ENCODE peak calls at places on chromosome 4, in four cellular contexts. T is K562, G is HL-60, A is GM12878. S is an unnamed sample.

GRCh38 chr4:52869656-52870055 is 7.5 kb downstream of the RASL11B start:
- DNase-seq in T (no peak), G (no peak), A (no peak), S (no peak)

GRCh38 chr4:39855909-39856512 is 121.7 kb downstream of the PDS5A start:
- DNase-seq in G (no peak), A (no peak), T (peak; percentile 6), S (no peak)

GRCh38 chr4:79609853-79610252 is 201.8 kb upstream of the GK2 start:
- DNase-seq in T (no peak), A (no peak), G (no peak), S (no peak)

GRCh38 chr4:113825272-113825671 is 63.7 kb upstream of the CAMK2D start:
- DNase-seq in A (peak; percentile 95), T (no peak), G (peak; percentile 5), S (no peak)

GRCh38 chr4:143768007-143768591 is 67.6 kb upstream of the FREM3 start:
- DNase-seq in A (no peak), G (no peak), T (no peak), S (no peak)

GRCh38 chr4:89995824-89996223 is 101.2 kb downstream of the MMRN1 start:
- DNase-seq in T (no peak), G (no peak), A (no peak), S (no peak)

GRCh38 chr4:185304944-185305690 is 90.6 kb downstream of the LRP2BP start:
- DNase-seq in A (peak; percentile 68), G (no peak), T (no peak), S (peak; percentile 12)

GRCh38 chr4:53541577-53542206 is 49.6 kb downstream of the LNX1 start:
- DNase-seq in T (no peak), G (no peak), A (no peak), S (no peak)

GRCh38 chr4:76784237-76784636 is 113.7 kb downstream of the SOWAHB start:
- DNase-seq in A (no peak), G (no peak), T (peak; percentile 30), S (no peak)

GRCh38 chr4:84582302-84582987 is 482 bp upstream of the CDS1 start:
- DNase-seq in T (peak; percentile 94), G (peak; percentile 63), A (no peak), S (no peak)

GRCh38 chr4:68375667-68376559 is 26.0 kb upstream of the YTHDC1 start:
- DNase-seq in A (no peak), T (peak; percentile 24), G (peak; percentile 55), S (peak; percentile 26)

GRCh38 chr4:4308800-4309441 is 18.9 kb downstream of the ZBTB49 start:
- DNase-seq in G (no peak), A (no peak), T (no peak), S (no peak)

GRCh38 chr4:168440442-168441264 is 39.6 kb downstream of the DDX60L start:
- DNase-seq in T (no peak), A (peak; percentile 21), G (no peak), S (no peak)

GRCh38 chr4:168857009-168857408 is 153.0 kb downstream of the CBR4 start:
- DNase-seq in T (no peak), G (no peak), A (no peak), S (no peak)

GRCh38 chr4:8033776-8034528 is 94.3 kb upstream of the AFAP1 start:
- DNase-seq in A (no peak), G (no peak), T (no peak), S (no peak)

GRCh38 chr4:78951862-78952472 is 12.7 kb upstream of the PAQR3 start:
- DNase-seq in A (no peak), G (peak; percentile 51), T (peak; percentile 60), S (peak; percentile 5)

GRCh38 chr4:124386163-124386562 is 326.4 kb downstream of the ANKRD50 start:
- DNase-seq in G (no peak), T (no peak), A (no peak), S (no peak)

GRCh38 chr4:28010543-28011235 is 1150.0 kb downstream of the STIM2 start:
- DNase-seq in G (no peak), T (no peak), A (no peak), S (no peak)

DNA sequence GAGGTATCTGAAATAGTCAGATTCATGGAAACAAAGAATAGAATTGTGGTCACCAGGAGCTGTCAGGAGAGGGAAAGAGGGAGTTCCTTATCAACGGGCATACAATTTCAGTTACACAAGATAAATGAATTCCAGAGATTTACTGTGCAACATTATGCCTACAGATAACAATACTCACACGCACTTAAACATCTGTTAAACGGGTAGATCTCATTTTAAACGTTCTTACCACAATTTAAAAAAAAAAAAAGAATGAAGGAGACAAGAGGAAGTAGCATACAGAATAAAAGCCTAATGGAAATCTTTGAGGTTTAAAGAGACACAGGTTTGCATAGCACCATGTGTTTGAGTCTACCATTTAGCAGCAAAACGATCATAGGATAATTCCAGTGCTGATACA is 298.0 kb downstream of the DKK2 start:
- DNase-seq in A (no peak), T (no peak), G (no peak), S (no peak)
- TF ChIP-seq POLR2AphosphoS5 in A (no peak), T (no peak), G (no peak), S (no peak)

GRCh38 chr4:86243750-86244149 is 116.1 kb downstream of the MAPK10 start:
- DNase-seq in T (no peak), A (no peak), G (no peak), S (no peak)
- TF ChIP-seq SPI1 in T (no peak), A (no peak), G (no peak), S (no peak)

GRCh38 chr4:108060686-108061321 is 71.1 kb downstream of the HADH start:
- DNase-seq in T (no peak), A (no peak), G (no peak), S (no peak)

GRCh38 chr4:108056418-108056817 is 66.7 kb downstream of the HADH start:
- DNase-seq in T (no peak), A (no peak), G (no peak), S (no peak)

GRCh38 chr4:108058685-108059440 is 69.2 kb downstream of the HADH start:
- DNase-seq in A (no peak), T (no peak), G (no peak), S (no peak)

GRCh38 chr4:108055787-108056186 is 66.1 kb downstream of the HADH start:
- DNase-seq in A (no peak), G (no peak), T (no peak), S (no peak)

GRCh38 chr4:108060164-108060563 is 70.5 kb downstream of the HADH start:
- DNase-seq in A (no peak), G (no peak), T (peak; percentile 35), S (no peak)
- TF ChIP-seq POLR2AphosphoS5 in A (no peak), G (no peak), T (no peak), S (no peak)

DNA sequence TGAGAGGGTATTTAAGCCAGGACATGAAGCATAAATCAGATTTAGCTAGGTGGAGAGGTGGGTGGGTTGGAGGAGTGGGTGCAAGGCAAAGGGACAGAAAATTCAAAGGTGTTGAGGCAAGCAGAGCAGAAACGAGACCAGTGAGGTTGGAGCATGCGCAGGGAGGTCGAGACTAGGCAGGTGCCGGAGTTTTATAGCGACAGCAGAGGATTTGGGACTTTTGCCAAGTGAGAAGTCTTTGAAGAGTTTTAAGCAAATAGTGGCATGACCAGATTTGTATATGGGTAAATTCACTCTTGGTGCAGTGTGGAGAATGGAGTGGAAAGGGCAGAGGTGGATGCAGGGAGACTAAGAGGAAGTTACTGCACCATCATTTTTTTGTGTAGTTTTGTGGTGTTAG is 107.0 kb upstream of the TLR2 start:
- DNase-seq in A (no peak), T (no peak), G (no peak), S (no peak)
- TF ChIP-seq SPI1 in A (no peak), T (no peak), G (no peak), S (no peak)

GRCh38 chr4:2831611-2832308 is 11.9 kb upstream of the ADD1 start:
- DNase-seq in G (no peak), T (no peak), A (no peak), S (peak; percentile 11)
- TF ChIP-seq POLR2AphosphoS5 in G (no peak), T (no peak), A (no peak), S (no peak)

GRCh38 chr4:129561886-129562285 is 465.9 kb downstream of the C4orf33 start:
- DNase-seq in A (no peak), G (no peak), T (no peak), S (no peak)
- TF ChIP-seq SPI1 in A (no peak), G (no peak), T (no peak), S (no peak)

DNA sequence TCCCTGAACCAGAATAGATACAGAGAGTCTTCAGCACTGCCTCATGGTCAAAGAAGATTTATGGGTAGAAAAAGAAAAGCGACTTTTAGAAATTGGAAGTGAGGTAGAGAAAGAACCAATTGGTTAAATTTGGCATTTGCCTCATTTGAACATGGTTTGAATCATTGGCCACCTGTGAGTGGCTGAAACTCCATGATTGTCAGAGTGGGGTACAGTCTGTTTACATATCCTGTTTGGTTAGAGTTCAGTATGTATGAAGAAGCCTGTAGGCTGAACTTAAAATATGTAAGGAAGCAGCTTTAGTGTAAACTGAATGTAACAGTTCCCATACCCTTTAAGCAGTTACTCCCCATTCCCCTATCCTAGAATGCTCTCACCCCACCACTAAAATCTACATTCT is 76.0 kb upstream of the CTSO start:
- DNase-seq in A (no peak), T (no peak), G (no peak), S (no peak)
- TF ChIP-seq POLR2AphosphoS5 in A (no peak), T (no peak), G (no peak), S (no peak)